ENCODE peak calls at places on chromosomes 13 and 19, in six cellular contexts. F, D, X, Z, B and C are unnamed samples.

GRCh38 chr19:54316746-54317107 is 3.8 kb upstream of the LILRA5 start:
- DNase-seq in B (peak; percentile 3), D (no peak), X (no peak), F (no peak), Z (no peak), C (no peak)

GRCh38 chr19:56094449-56094848 is 26.6 kb downstream of the ZNF787 start:
- DNase-seq in Z (no peak), X (no peak), D (no peak), F (no peak), B (no peak), C (no peak)

GRCh38 chr19:4472174-4472974 is at the start of gene HDGFL2:
- DNase-seq in B (no peak), D (no peak), X (no peak), Z (no peak), F (no peak), C (no peak)

GRCh38 chr13:41503386-41503785 is 46.0 kb downstream of the RGCC start:
- DNase-seq in F (no peak), X (no peak), B (no peak), Z (no peak), D (no peak), C (no peak)

GRCh38 chr19:1804858-1805257 is 7.2 kb downstream of the ATP8B3 start:
- DNase-seq in B (no peak), F (no peak), X (no peak), Z (no peak), D (no peak), C (no peak)

GRCh38 chr19:52648336-52648990 is 10.3 kb upstream of the ZNF83 start:
- DNase-seq in Z (no peak), F (peak; percentile 42), X (no peak), D (peak; percentile 13), B (peak; percentile 17), C (no peak)

GRCh38 chr19:21483589-21484170 is 21.7 kb upstream of the ZNF429 start:
- DNase-seq in Z (peak; percentile 52), F (no peak), X (peak; percentile 63), D (no peak), B (peak; percentile 28), C (peak; percentile 10)

GRCh38 chr19:55206664-55207500 is 2.4 kb downstream of the PTPRH start:
- DNase-seq in D (peak; percentile 75), B (peak; percentile 81), X (peak; percentile 32), F (peak; percentile 95), Z (peak; percentile 44), C (peak; percentile 56)

GRCh38 chr13:41668130-41668757 is 210.9 kb downstream of the RGCC start:
- DNase-seq in F (peak; percentile 84), B (peak; percentile 89), Z (no peak), X (peak; percentile 49), D (peak; percentile 71), C (peak; percentile 80)

GRCh38 chr13:111518161-111518791 is 197.8 kb downstream of the TEX29 start:
- DNase-seq in D (no peak), F (no peak), Z (no peak), B (no peak), X (no peak), C (no peak)

GRCh38 chr13:51453959-51454703 is 1.3 kb upstream of the INTS6 start:
- DNase-seq in D (no peak), F (peak; percentile 31), Z (peak; percentile 31), B (peak; percentile 6), X (peak; percentile 23), C (no peak)

GRCh38 chr19:39796000-39796498 is 17.4 kb downstream of the LEUTX start:
- DNase-seq in B (no peak), D (no peak), Z (no peak), F (no peak), X (no peak), C (no peak)

GRCh38 chr19:49663224-49663623 is 2.4 kb downstream of the IRF3 start:
- DNase-seq in Z (no peak), X (no peak), F (no peak), B (no peak), D (no peak), C (no peak)

GRCh38 chr19:6032381-6032780 is 54.4 kb upstream of the RANBP3 start:
- DNase-seq in F (no peak), B (no peak), X (no peak), D (no peak), Z (no peak), C (no peak)

GRCh38 chr13:103815619-103816018 is 749.4 kb upstream of the SLC10A2 start:
- DNase-seq in D (no peak), F (no peak), Z (no peak), B (peak; percentile 27), X (no peak), C (no peak)

GRCh38 chr13:42702726-42703125 is 78.7 kb upstream of the FAM216B start:
- DNase-seq in X (no peak), Z (no peak), F (no peak), B (no peak), D (no peak), C (no peak)

GRCh38 chr13:83365723-83366122 is 516.6 kb downstream of the SLITRK1 start:
- DNase-seq in D (no peak), Z (no peak), X (no peak), B (no peak), F (no peak), C (no peak)

GRCh38 chr19:17841810-17842662 is 5.7 kb downstream of the JAK3 start:
- DNase-seq in Z (peak; percentile 75), D (no peak), F (peak; percentile 87), X (peak; percentile 88), B (peak; percentile 38), C (no peak)

GRCh38 chr13:31722684-31723083 is 16.6 kb upstream of the RXFP2 start:
- DNase-seq in F (peak; percentile 49), Z (no peak), D (no peak), X (no peak), B (no peak), C (peak; percentile 36)

GRCh38 chr19:10808937-10809655 is 26.9 kb downstream of the TMED1 start:
- DNase-seq in Z (no peak), F (peak; percentile 43), X (no peak), D (no peak), B (peak; percentile 39), C (no peak)

GRCh38 chr13:107450931-107451330 is 764.4 kb downstream of the LIG4 start:
- DNase-seq in D (peak; percentile 92), Z (no peak), X (no peak), B (peak; percentile 1), F (peak; percentile 12), C (no peak)